ENCODE peak calls at places on chromosomes 5 and 9, in four cellular contexts. X, Z, T and U are unnamed samples.

GRCh38 chr5:98773464-98774191 is at the start of gene RGMB:
- DNase-seq in Z (peak; percentile 99), X (peak; percentile 99), T (peak; percentile 100), U (peak; percentile 98)

GRCh38 chr9:71793386-71794105 is 25.2 kb upstream of the CEMIP2 start:
- DNase-seq in T (peak; percentile 95), Z (peak; percentile 52), X (peak; percentile 76), U (no peak)

GRCh38 chr5:157390179-157390923 is 69.7 kb upstream of the NIPAL4 start:
- DNase-seq in X (peak; percentile 100), T (peak; percentile 73), Z (peak; percentile 89), U (peak; percentile 97)

GRCh38 chr5:73757421-73757820 is 131.4 kb downstream of the ARHGEF28 start:
- DNase-seq in T (no peak), Z (no peak), X (peak; percentile 14), U (no peak)

GRCh38 chr5:32501623-32502022 is 57.1 kb upstream of the ZFR start:
- DNase-seq in Z (no peak), T (peak; percentile 19), X (no peak), U (no peak)

GRCh38 chr9:121285835-121286687 is 18.1 kb downstream of the GSN start:
- DNase-seq in Z (peak; percentile 52), T (peak; percentile 71), X (no peak), U (peak; percentile 71)

GRCh38 chr9:35136866-35137265 is 21.2 kb upstream of the ATOSB start:
- DNase-seq in Z (no peak), T (no peak), X (no peak), U (peak; percentile 13)

GRCh38 chr5:35129276-35129675 is 81.5 kb upstream of the AGXT2 start:
- DNase-seq in Z (peak; percentile 68), X (peak; percentile 85), T (no peak), U (no peak)

GRCh38 chr5:141889282-141889871 is 11.2 kb upstream of the PCDH1 start:
- DNase-seq in X (peak; percentile 35), T (no peak), Z (no peak), U (no peak)

GRCh38 chr5:165502893-165503696 is 1997.7 kb downstream of the MAT2B start:
- DNase-seq in T (peak; percentile 45), Z (no peak), X (no peak), U (no peak)

GRCh38 chr9:114007991-114008666 is 70.0 kb downstream of the AMBP start:
- DNase-seq in T (no peak), X (no peak), Z (no peak), U (no peak)

GRCh38 chr9:129996161-129996849 is 46.7 kb downstream of the FNBP1 start:
- DNase-seq in X (no peak), Z (no peak), T (no peak), U (no peak)

GRCh38 chr9:114790521-114790920 is 15.3 kb downstream of the TNFSF15 start:
- DNase-seq in T (no peak), Z (no peak), X (no peak), U (no peak)

GRCh38 chr9:96219615-96220257 is 82.2 kb downstream of the HSD17B3 start:
- DNase-seq in X (no peak), Z (no peak), T (peak; percentile 62), U (no peak)

GRCh38 chr9:18018661-18019060 is 439.8 kb downstream of the SH3GL2 start:
- DNase-seq in T (no peak), Z (no peak), X (no peak), U (no peak)

GRCh38 chr5:33379757-33380156 is 61.0 kb upstream of the TARS1 start:
- DNase-seq in Z (no peak), X (peak; percentile 58), T (peak; percentile 78), U (no peak)

GRCh38 chr5:157540707-157541451 is 34.7 kb downstream of the ADAM19 start:
- DNase-seq in X (no peak), Z (peak; percentile 72), T (peak; percentile 67), U (no peak)

GRCh38 chr9:89915187-89915586 is 310.4 kb downstream of the GADD45G start:
- DNase-seq in X (no peak), Z (no peak), T (no peak), U (no peak)

GRCh38 chr9:4197548-4197947 is 102.3 kb downstream of the GLIS3 start:
- DNase-seq in Z (no peak), X (peak; percentile 34), T (peak; percentile 64), U (no peak)

GRCh38 chr9:107732781-107733529 is 243.4 kb upstream of the KLF4 start:
- DNase-seq in Z (no peak), T (no peak), X (peak; percentile 79), U (no peak)

GRCh38 chr9:131676431-131676972 is 63.4 kb downstream of the RAPGEF1 start:
- DNase-seq in T (no peak), Z (no peak), X (no peak), U (no peak)

GRCh38 chr9:133991211-133991921 is 758 bp downstream of the VAV2 start:
- DNase-seq in T (peak; percentile 19), X (no peak), Z (no peak), U (no peak)

GRCh38 chr5:132688536-132689409 is 15.0 kb downstream of the IL4 start:
- DNase-seq in X (no peak), T (no peak), Z (no peak), U (no peak)

GRCh38 chr9:6105738-6106137 is 90.3 kb upstream of the RANBP6 start:
- DNase-seq in Z (no peak), T (no peak), X (no peak), U (no peak)

GRCh38 chr9:87515086-87515485 is 17.4 kb downstream of the DAPK1 start:
- DNase-seq in Z (no peak), T (no peak), X (no peak), U (no peak)

GRCh38 chr9:98006127-98006796 is 23.1 kb downstream of the ANP32B start:
- DNase-seq in X (no peak), Z (no peak), T (no peak), U (no peak)

GRCh38 chr5:52007230-52007858 is 624.1 kb downstream of the ISL1 start:
- DNase-seq in X (peak; percentile 51), Z (peak; percentile 4), T (peak; percentile 56), U (no peak)

GRCh38 chr5:172642046-172642409 is 965 bp downstream of the NEURL1B start:
- DNase-seq in T (no peak), Z (no peak), X (no peak), U (no peak)

GRCh38 chr5:140190868-140191209 is 15.9 kb downstream of the CYSTM1 start:
- DNase-seq in Z (no peak), X (no peak), T (no peak), U (no peak)

GRCh38 chr5:139100825-139101224 is 97.3 kb downstream of the SIL1 start:
- DNase-seq in Z (peak; percentile 52), T (no peak), X (peak; percentile 61), U (peak; percentile 67)

GRCh38 chr9:134099123-134099761 is 31.4 kb upstream of the BRD3 start:
- DNase-seq in X (peak; percentile 75), T (peak; percentile 60), Z (peak; percentile 45), U (peak; percentile 45)

GRCh38 chr5:177957241-177957640 is 38.8 kb downstream of the PROP1 start:
- DNase-seq in X (no peak), T (no peak), Z (no peak), U (no peak)

GRCh38 chr5:78320461-78320860 is 26.0 kb upstream of the AP3B1 start:
- DNase-seq in Z (no peak), X (peak; percentile 42), T (peak; percentile 32), U (no peak)

GRCh38 chr5:73816656-73817420 is 190.8 kb downstream of the ARHGEF28 start:
- DNase-seq in X (no peak), Z (peak; percentile 88), T (no peak), U (no peak)

GRCh38 chr5:27130587-27130986 is 92.2 kb upstream of the CDH9 start:
- DNase-seq in T (no peak), X (peak; percentile 16), Z (no peak), U (no peak)

GRCh38 chr5:172683696-172684464 is 42.8 kb downstream of the NEURL1B start:
- DNase-seq in Z (no peak), X (no peak), T (peak; percentile 51), U (no peak)

DNA sequence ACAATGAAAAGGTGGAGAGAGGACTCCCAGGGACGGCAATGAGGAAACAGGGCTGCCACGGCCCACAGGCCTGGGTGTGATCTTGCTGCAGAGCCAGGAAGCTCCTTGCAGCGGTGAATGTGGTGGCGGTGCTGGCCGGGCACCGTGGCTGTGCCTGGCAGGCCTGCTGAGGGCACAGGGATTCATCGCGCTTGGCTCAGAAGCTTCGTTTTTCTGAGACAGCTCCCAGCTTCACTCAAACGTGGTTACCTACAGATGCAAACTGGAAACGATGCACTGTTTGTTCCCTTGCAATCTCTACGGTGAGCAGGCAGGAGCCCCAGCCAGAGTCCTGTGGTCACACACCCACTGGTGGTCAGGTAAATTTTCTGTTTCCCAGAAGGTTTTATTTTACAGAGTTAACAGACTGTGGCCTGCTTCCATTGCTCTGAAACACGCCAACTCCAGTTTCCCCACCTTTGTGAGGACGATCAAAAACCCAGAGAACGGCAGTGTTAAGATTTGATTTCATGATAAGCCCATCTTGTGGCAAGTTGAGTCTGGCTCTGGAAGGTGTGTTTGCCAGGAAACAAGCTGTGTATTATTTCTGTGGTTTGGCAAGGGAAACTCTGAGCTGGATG is 183.9 kb downstream of the AUH start:
- DNase-seq in T (no peak), Z (no peak), X (peak; percentile 74), U (peak; percentile 80)
- H3K27ac ChIP-seq in T (no peak overlapping the region), Z (no peak overlapping the region), X (peak overlapping the region; percentile 94), U (peak overlapping the region; percentile 57)

DNA sequence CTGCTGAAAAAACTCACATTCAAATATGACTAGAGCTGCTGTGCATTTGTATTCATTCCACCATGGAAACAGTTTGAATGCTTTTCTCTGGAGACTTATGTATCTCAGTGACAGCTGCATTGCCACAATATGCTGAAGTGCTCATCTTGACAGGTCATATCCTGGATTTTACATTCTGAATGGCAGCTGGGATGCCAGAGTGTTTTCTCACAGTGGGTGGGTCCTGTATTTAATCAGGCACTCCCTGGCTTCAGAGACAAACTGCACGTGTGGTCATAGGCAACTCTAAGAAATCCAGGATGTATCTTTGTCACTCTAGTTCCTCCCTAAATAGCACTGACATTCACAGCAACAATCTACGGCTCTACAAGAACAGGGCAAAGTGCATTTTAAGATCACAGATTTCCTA is 75.6 kb downstream of the ST8SIA4 start:
- DNase-seq in Z (peak; percentile 15), T (no peak), X (peak; percentile 94), U (peak; percentile 72)
- H3K27ac ChIP-seq in Z (no peak overlapping the region), T (no peak overlapping the region), X (peak overlapping the region; percentile 61), U (peak overlapping the region; percentile 19)

GRCh38 chr9:123169926-123170325 is 98.5 kb downstream of the STRBP start:
- DNase-seq in X (no peak), Z (no peak), T (no peak), U (no peak)
- H3K27ac ChIP-seq in X (no peak overlapping the region), Z (no peak overlapping the region), T (no peak overlapping the region), U (no peak overlapping the region)

GRCh38 chr5:556909-557441 is 32.7 kb upstream of the SLC9A3 start:
- DNase-seq in X (no peak), Z (no peak), T (no peak), U (no peak)

GRCh38 chr5:558871-559503 is 34.7 kb upstream of the SLC9A3 start:
- DNase-seq in T (no peak), X (no peak), Z (no peak), U (no peak)

GRCh38 chr5:560792-561166 is 36.5 kb upstream of the SLC9A3 start:
- DNase-seq in Z (no peak), X (no peak), T (no peak), U (no peak)

GRCh38 chr5:558326-558725 is 34.1 kb upstream of the SLC9A3 start:
- DNase-seq in X (no peak), T (no peak), Z (no peak), U (no peak)

DNA sequence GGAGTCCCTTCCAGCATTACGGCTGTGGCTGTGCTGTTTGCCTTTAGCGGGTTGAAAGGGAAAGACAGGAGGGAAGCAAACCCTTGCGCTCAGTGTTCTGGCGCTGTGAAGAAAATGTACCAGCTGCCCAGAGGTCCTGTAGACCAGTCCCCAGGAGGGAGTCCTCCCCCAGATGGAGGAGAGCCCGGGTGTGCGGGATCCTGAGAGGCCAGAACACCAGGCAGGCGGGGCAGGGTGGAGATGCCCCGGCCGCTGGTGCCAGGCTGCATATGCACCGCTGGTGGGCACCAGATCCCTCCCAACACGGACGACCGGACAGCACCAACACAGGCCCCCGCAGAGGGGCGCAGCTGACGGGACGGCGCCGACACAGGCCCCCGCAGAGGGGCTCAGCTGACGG is 37.2 kb upstream of the SLC9A3 start:
- DNase-seq in T (no peak), X (no peak), Z (no peak), U (no peak)
- H3K27ac ChIP-seq in T (no peak overlapping the region), X (no peak overlapping the region), Z (no peak overlapping the region), U (no peak overlapping the region)